ENCODE peak calls at places on chromosomes 16 and 17, in five cellular contexts. E, C, A, P and W are unnamed samples.
A peak's percentile ranks its signal among the peaks of the same experiment; 100 is the strongest.

GRCh38 chr17:80099291-80100034 is 1.9 kb upstream of the GAA start:
- DNase-seq in E (no peak), C (no peak), A (no peak), P (no peak), W (no peak)

GRCh38 chr17:81537856-81538555 is 9.8 kb downstream of the FSCN2 start:
- DNase-seq in E (no peak), C (peak; percentile 92), A (peak; percentile 82), P (no peak), W (no peak)

GRCh38 chr17:7004398-7005253 is 7.8 kb upstream of the RNASEK start:
- DNase-seq in E (no peak), C (peak; percentile 92), A (no peak), P (peak; percentile 67), W (no peak)

GRCh38 chr16:86150646-86151371 is 251.8 kb downstream of the IRF8 start:
- DNase-seq in E (no peak), C (no peak), A (no peak), P (no peak), W (no peak)

GRCh38 chr17:16512011-16512410 is 20.0 kb upstream of the LRRC75A start:
- DNase-seq in E (no peak), C (peak; percentile 51), A (no peak), P (no peak), W (no peak)

GRCh38 chr17:38540514-38540913 is 65.2 kb downstream of the SRCIN1 start:
- DNase-seq in E (no peak), C (no peak), A (no peak), P (no peak), W (no peak)

GRCh38 chr17:71032746-71033273 is 863.5 kb downstream of the KCNJ2 start:
- DNase-seq in E (no peak), C (peak; percentile 13), A (no peak), P (peak; percentile 43), W (peak; percentile 23)

GRCh38 chr17:38667099-38667786 is 7.5 kb downstream of the EPOP start:
- DNase-seq in E (peak; percentile 73), C (peak; percentile 90), A (peak; percentile 69), P (peak; percentile 75), W (peak; percentile 78)

GRCh38 chr17:15343749-15344148 is 2.4 kb upstream of the TEKT3 start:
- DNase-seq in E (no peak), C (no peak), A (no peak), P (no peak), W (no peak)

GRCh38 chr17:8162232-8162996 is at the start of gene VAMP2:
- DNase-seq in E (peak; percentile 89), C (peak; percentile 77), A (peak; percentile 80), P (no peak), W (peak; percentile 87)

GRCh38 chr17:30819941-30820705 is 4.4 kb downstream of the CRLF3 start:
- DNase-seq in E (no peak), C (no peak), A (no peak), P (no peak), W (no peak)

GRCh38 chr16:57446530-57447141 is 549 bp downstream of the CIAPIN1 start:
- DNase-seq in E (peak; percentile 64), C (peak; percentile 54), A (peak; percentile 42), P (peak; percentile 43), W (no peak)

GRCh38 chr17:47335101-47335936 is 11.6 kb downstream of the EFCAB13 start:
- DNase-seq in E (no peak), C (no peak), A (no peak), P (no peak), W (no peak)

GRCh38 chr17:35804658-35805192 is 4.6 kb upstream of the TAF15 start:
- DNase-seq in E (no peak), C (peak; percentile 92), A (peak; percentile 47), P (peak; percentile 65), W (peak; percentile 27)

GRCh38 chr17:75589017-75589918 is 1.7 kb downstream of the MYO15B start:
- DNase-seq in E (peak; percentile 97), C (peak; percentile 92), A (peak; percentile 98), P (peak; percentile 100), W (peak; percentile 100)

GRCh38 chr16:67388191-67388590 is 5.1 kb downstream of the TPPP3 start:
- DNase-seq in E (no peak), C (no peak), A (no peak), P (no peak), W (no peak)

GRCh38 chr16:85774136-85774535 is 23.2 kb upstream of the C16orf74 start:
- DNase-seq in E (no peak), C (no peak), A (no peak), P (no peak), W (no peak)

GRCh38 chr17:7774037-7774659 is 56.6 kb downstream of the DNAH2 start:
- DNase-seq in E (no peak), C (no peak), A (no peak), P (no peak), W (no peak)

GRCh38 chr17:3982113-3982512 is 17.9 kb upstream of the ATP2A3 start:
- DNase-seq in E (no peak), C (no peak), A (no peak), P (no peak), W (no peak)

GRCh38 chr17:67027031-67027628 is 17.2 kb upstream of the CACNG1 start:
- DNase-seq in E (peak; percentile 37), C (no peak), A (no peak), P (no peak), W (no peak)

GRCh38 chr17:32488604-32489180 is 1.9 kb downstream of the CDK5R1 start:
- DNase-seq in E (no peak), C (no peak), A (no peak), P (no peak), W (no peak)

GRCh38 chr17:49596613-49597244 is 21.1 kb downstream of the NXPH3 start:
- DNase-seq in E (no peak), C (no peak), A (no peak), P (no peak), W (no peak)

GRCh38 chr16:22219389-22220075 is 13.5 kb downstream of the EEF2K start:
- DNase-seq in E (no peak), C (no peak), A (no peak), P (no peak), W (no peak)

GRCh38 chr16:10037771-10038170 is 144.5 kb downstream of the GRIN2A start:
- DNase-seq in E (no peak), C (peak; percentile 94), A (no peak), P (no peak), W (no peak)

GRCh38 chr17:9212376-9213310 is 191.3 kb downstream of the NTN1 start:
- DNase-seq in E (no peak), C (no peak), A (no peak), P (no peak), W (no peak)

GRCh38 chr16:68992521-68992920 is 112.9 kb upstream of the HAS3 start:
- DNase-seq in E (no peak), C (no peak), A (no peak), P (no peak), W (no peak)

GRCh38 chr17:8791910-8792270 is 7.3 kb downstream of the MFSD6L start:
- DNase-seq in E (no peak), C (peak; percentile 28), A (no peak), P (no peak), W (no peak)

GRCh38 chr17:80254396-80255241 is 6.0 kb upstream of the RNF213 start:
- DNase-seq in E (no peak), C (no peak), A (peak; percentile 47), P (no peak), W (no peak)